ENCODE peak calls at places on chromosomes 11 and 22, in nine cellular contexts. One of them, this sample, is unnamed.

GRCh38 chr11:74278721-74279148 is 32.7 kb downstream of the P4HA3 start:
- ATAC-seq in SK-N-SH treated with all-trans-retinoic acid at 6 μM for 48 hours: peak
- ATAC-seq in heart right ventricle: peak
- ATAC-seq in activated T-cell treated with anti-CD3 and anti-CD28 coated beads, Interleukin-2, amount 50 U/mL, for 4 hours: no peak
- ATAC-seq in effector memory CD8-positive, alpha-beta T cell: no peak
- ATAC-seq in foreskin keratinocyte: peak
- ATAC-seq in activated T-helper 17 cell treated with anti-CD3 and anti-CD28 coated beads, Interleukin-2, amount 50 U/mL, for 72 hours: no peak
- ATAC-seq in gastrocnemius medialis: peak
- ATAC-seq in HCT116: no peak
- ATAC-seq in this sample: no peak

GRCh38 chr11:1224491-1225385 is 1.9 kb downstream of the MUC5B start:
- ATAC-seq in SK-N-SH treated with all-trans-retinoic acid at 6 μM for 48 hours: no peak
- ATAC-seq in heart right ventricle: no peak
- ATAC-seq in activated T-cell treated with anti-CD3 and anti-CD28 coated beads, Interleukin-2, amount 50 U/mL, for 4 hours: no peak
- ATAC-seq in effector memory CD8-positive, alpha-beta T cell: no peak
- ATAC-seq in foreskin keratinocyte: no peak
- ATAC-seq in activated T-helper 17 cell treated with anti-CD3 and anti-CD28 coated beads, Interleukin-2, amount 50 U/mL, for 72 hours: no peak
- ATAC-seq in gastrocnemius medialis: no peak
- ATAC-seq in HCT116: no peak
- ATAC-seq in this sample: no peak

GRCh38 chr11:1888811-1889526 is 2.7 kb downstream of the PRR33 start:
- ATAC-seq in SK-N-SH treated with all-trans-retinoic acid at 6 μM for 48 hours: no peak
- ATAC-seq in heart right ventricle: peak
- ATAC-seq in activated T-cell treated with anti-CD3 and anti-CD28 coated beads, Interleukin-2, amount 50 U/mL, for 4 hours: peak
- ATAC-seq in effector memory CD8-positive, alpha-beta T cell: peak
- ATAC-seq in foreskin keratinocyte: no peak
- ATAC-seq in activated T-helper 17 cell treated with anti-CD3 and anti-CD28 coated beads, Interleukin-2, amount 50 U/mL, for 72 hours: peak
- ATAC-seq in gastrocnemius medialis: no peak
- ATAC-seq in HCT116: no peak
- ATAC-seq in this sample: peak

GRCh38 chr22:24559471-24559870 is 3.7 kb downstream of the SNRPD3 start:
- ATAC-seq in SK-N-SH treated with all-trans-retinoic acid at 6 μM for 48 hours: no peak
- ATAC-seq in heart right ventricle: no peak
- ATAC-seq in activated T-cell treated with anti-CD3 and anti-CD28 coated beads, Interleukin-2, amount 50 U/mL, for 4 hours: no peak
- ATAC-seq in effector memory CD8-positive, alpha-beta T cell: no peak
- ATAC-seq in foreskin keratinocyte: no peak
- ATAC-seq in activated T-helper 17 cell treated with anti-CD3 and anti-CD28 coated beads, Interleukin-2, amount 50 U/mL, for 72 hours: no peak
- ATAC-seq in gastrocnemius medialis: no peak
- ATAC-seq in HCT116: no peak
- ATAC-seq in this sample: no peak

GRCh38 chr11:35282226-35282882 is 137.0 kb downstream of the SLC1A2 start:
- ATAC-seq in SK-N-SH treated with all-trans-retinoic acid at 6 μM for 48 hours: peak
- ATAC-seq in heart right ventricle: no peak
- ATAC-seq in activated T-cell treated with anti-CD3 and anti-CD28 coated beads, Interleukin-2, amount 50 U/mL, for 4 hours: peak
- ATAC-seq in effector memory CD8-positive, alpha-beta T cell: peak
- ATAC-seq in foreskin keratinocyte: peak
- ATAC-seq in activated T-helper 17 cell treated with anti-CD3 and anti-CD28 coated beads, Interleukin-2, amount 50 U/mL, for 72 hours: peak
- ATAC-seq in gastrocnemius medialis: no peak
- ATAC-seq in HCT116: no peak
- ATAC-seq in this sample: no peak

GRCh38 chr11:120908521-120909181 is 115.3 kb upstream of the TBCEL start:
- ATAC-seq in SK-N-SH treated with all-trans-retinoic acid at 6 μM for 48 hours: no peak
- ATAC-seq in heart right ventricle: peak
- ATAC-seq in activated T-cell treated with anti-CD3 and anti-CD28 coated beads, Interleukin-2, amount 50 U/mL, for 4 hours: no peak
- ATAC-seq in effector memory CD8-positive, alpha-beta T cell: peak
- ATAC-seq in foreskin keratinocyte: no peak
- ATAC-seq in activated T-helper 17 cell treated with anti-CD3 and anti-CD28 coated beads, Interleukin-2, amount 50 U/mL, for 72 hours: no peak
- ATAC-seq in gastrocnemius medialis: no peak
- ATAC-seq in HCT116: no peak
- ATAC-seq in this sample: no peak

GRCh38 chr22:47284822-47285221 is 522.4 kb downstream of the TBC1D22A start:
- ATAC-seq in SK-N-SH treated with all-trans-retinoic acid at 6 μM for 48 hours: no peak
- ATAC-seq in heart right ventricle: no peak
- ATAC-seq in activated T-cell treated with anti-CD3 and anti-CD28 coated beads, Interleukin-2, amount 50 U/mL, for 4 hours: no peak
- ATAC-seq in effector memory CD8-positive, alpha-beta T cell: no peak
- ATAC-seq in foreskin keratinocyte: no peak
- ATAC-seq in activated T-helper 17 cell treated with anti-CD3 and anti-CD28 coated beads, Interleukin-2, amount 50 U/mL, for 72 hours: no peak
- ATAC-seq in gastrocnemius medialis: no peak
- ATAC-seq in HCT116: no peak
- ATAC-seq in this sample: no peak

GRCh38 chr11:111327908-111328624 is 29.7 kb downstream of the POU2AF3 start:
- ATAC-seq in SK-N-SH treated with all-trans-retinoic acid at 6 μM for 48 hours: no peak
- ATAC-seq in heart right ventricle: peak
- ATAC-seq in activated T-cell treated with anti-CD3 and anti-CD28 coated beads, Interleukin-2, amount 50 U/mL, for 4 hours: no peak
- ATAC-seq in effector memory CD8-positive, alpha-beta T cell: no peak
- ATAC-seq in foreskin keratinocyte: peak
- ATAC-seq in activated T-helper 17 cell treated with anti-CD3 and anti-CD28 coated beads, Interleukin-2, amount 50 U/mL, for 72 hours: no peak
- ATAC-seq in gastrocnemius medialis: peak
- ATAC-seq in HCT116: no peak
- ATAC-seq in this sample: no peak

GRCh38 chr22:25777870-25778269 is 35.9 kb downstream of the MYO18B start:
- ATAC-seq in SK-N-SH treated with all-trans-retinoic acid at 6 μM for 48 hours: peak
- ATAC-seq in heart right ventricle: no peak
- ATAC-seq in activated T-cell treated with anti-CD3 and anti-CD28 coated beads, Interleukin-2, amount 50 U/mL, for 4 hours: no peak
- ATAC-seq in effector memory CD8-positive, alpha-beta T cell: no peak
- ATAC-seq in foreskin keratinocyte: peak
- ATAC-seq in activated T-helper 17 cell treated with anti-CD3 and anti-CD28 coated beads, Interleukin-2, amount 50 U/mL, for 72 hours: no peak
- ATAC-seq in gastrocnemius medialis: peak
- ATAC-seq in HCT116: peak
- ATAC-seq in this sample: no peak

GRCh38 chr22:19177164-19178064 is 1.1 kb downstream of the SLC25A1 start:
- ATAC-seq in SK-N-SH treated with all-trans-retinoic acid at 6 μM for 48 hours: no peak
- ATAC-seq in heart right ventricle: no peak
- ATAC-seq in activated T-cell treated with anti-CD3 and anti-CD28 coated beads, Interleukin-2, amount 50 U/mL, for 4 hours: peak
- ATAC-seq in effector memory CD8-positive, alpha-beta T cell: peak
- ATAC-seq in foreskin keratinocyte: no peak
- ATAC-seq in activated T-helper 17 cell treated with anti-CD3 and anti-CD28 coated beads, Interleukin-2, amount 50 U/mL, for 72 hours: no peak
- ATAC-seq in gastrocnemius medialis: no peak
- ATAC-seq in HCT116: no peak
- ATAC-seq in this sample: no peak

GRCh38 chr11:40230821-40231220 is 1228.6 kb downstream of the LRRC4C start:
- ATAC-seq in SK-N-SH treated with all-trans-retinoic acid at 6 μM for 48 hours: no peak
- ATAC-seq in heart right ventricle: no peak
- ATAC-seq in activated T-cell treated with anti-CD3 and anti-CD28 coated beads, Interleukin-2, amount 50 U/mL, for 4 hours: no peak
- ATAC-seq in effector memory CD8-positive, alpha-beta T cell: no peak
- ATAC-seq in foreskin keratinocyte: no peak
- ATAC-seq in activated T-helper 17 cell treated with anti-CD3 and anti-CD28 coated beads, Interleukin-2, amount 50 U/mL, for 72 hours: no peak
- ATAC-seq in gastrocnemius medialis: no peak
- ATAC-seq in HCT116: no peak
- ATAC-seq in this sample: no peak

GRCh38 chr22:40401532-40401931 is 31.1 kb downstream of the SGSM3 start:
- ATAC-seq in SK-N-SH treated with all-trans-retinoic acid at 6 μM for 48 hours: no peak
- ATAC-seq in heart right ventricle: no peak
- ATAC-seq in activated T-cell treated with anti-CD3 and anti-CD28 coated beads, Interleukin-2, amount 50 U/mL, for 4 hours: peak
- ATAC-seq in effector memory CD8-positive, alpha-beta T cell: peak
- ATAC-seq in foreskin keratinocyte: no peak
- ATAC-seq in activated T-helper 17 cell treated with anti-CD3 and anti-CD28 coated beads, Interleukin-2, amount 50 U/mL, for 72 hours: peak
- ATAC-seq in gastrocnemius medialis: no peak
- ATAC-seq in HCT116: no peak
- ATAC-seq in this sample: no peak

GRCh38 chr11:114316980-114317675 is 20.9 kb downstream of the NNMT start:
- ATAC-seq in SK-N-SH treated with all-trans-retinoic acid at 6 μM for 48 hours: peak
- ATAC-seq in heart right ventricle: no peak
- ATAC-seq in activated T-cell treated with anti-CD3 and anti-CD28 coated beads, Interleukin-2, amount 50 U/mL, for 4 hours: no peak
- ATAC-seq in effector memory CD8-positive, alpha-beta T cell: no peak
- ATAC-seq in foreskin keratinocyte: no peak
- ATAC-seq in activated T-helper 17 cell treated with anti-CD3 and anti-CD28 coated beads, Interleukin-2, amount 50 U/mL, for 72 hours: no peak
- ATAC-seq in gastrocnemius medialis: no peak
- ATAC-seq in HCT116: no peak
- ATAC-seq in this sample: no peak

GRCh38 chr11:16577490-16577889 is 161.0 kb upstream of the C11orf58 start:
- ATAC-seq in SK-N-SH treated with all-trans-retinoic acid at 6 μM for 48 hours: no peak
- ATAC-seq in heart right ventricle: no peak
- ATAC-seq in activated T-cell treated with anti-CD3 and anti-CD28 coated beads, Interleukin-2, amount 50 U/mL, for 4 hours: no peak
- ATAC-seq in effector memory CD8-positive, alpha-beta T cell: no peak
- ATAC-seq in foreskin keratinocyte: no peak
- ATAC-seq in activated T-helper 17 cell treated with anti-CD3 and anti-CD28 coated beads, Interleukin-2, amount 50 U/mL, for 72 hours: no peak
- ATAC-seq in gastrocnemius medialis: no peak
- ATAC-seq in HCT116: no peak
- ATAC-seq in this sample: no peak

GRCh38 chr11:44566952-44567875 is 1.8 kb downstream of the CD82 start:
- ATAC-seq in SK-N-SH treated with all-trans-retinoic acid at 6 μM for 48 hours: no peak
- ATAC-seq in heart right ventricle: no peak
- ATAC-seq in activated T-cell treated with anti-CD3 and anti-CD28 coated beads, Interleukin-2, amount 50 U/mL, for 4 hours: no peak
- ATAC-seq in effector memory CD8-positive, alpha-beta T cell: peak
- ATAC-seq in foreskin keratinocyte: no peak
- ATAC-seq in activated T-helper 17 cell treated with anti-CD3 and anti-CD28 coated beads, Interleukin-2, amount 50 U/mL, for 72 hours: peak
- ATAC-seq in gastrocnemius medialis: no peak
- ATAC-seq in HCT116: no peak
- ATAC-seq in this sample: no peak

GRCh38 chr11:79078999-79079398 is 361.8 kb downstream of the TENM4 start:
- ATAC-seq in SK-N-SH treated with all-trans-retinoic acid at 6 μM for 48 hours: no peak
- ATAC-seq in heart right ventricle: no peak
- ATAC-seq in activated T-cell treated with anti-CD3 and anti-CD28 coated beads, Interleukin-2, amount 50 U/mL, for 4 hours: no peak
- ATAC-seq in effector memory CD8-positive, alpha-beta T cell: no peak
- ATAC-seq in foreskin keratinocyte: no peak
- ATAC-seq in activated T-helper 17 cell treated with anti-CD3 and anti-CD28 coated beads, Interleukin-2, amount 50 U/mL, for 72 hours: no peak
- ATAC-seq in gastrocnemius medialis: peak
- ATAC-seq in HCT116: no peak
- ATAC-seq in this sample: no peak

GRCh38 chr22:45009881-45010531 is at the start of gene PHF21B:
- ATAC-seq in SK-N-SH treated with all-trans-retinoic acid at 6 μM for 48 hours: peak
- ATAC-seq in heart right ventricle: peak
- ATAC-seq in activated T-cell treated with anti-CD3 and anti-CD28 coated beads, Interleukin-2, amount 50 U/mL, for 4 hours: peak
- ATAC-seq in effector memory CD8-positive, alpha-beta T cell: no peak
- ATAC-seq in foreskin keratinocyte: peak
- ATAC-seq in activated T-helper 17 cell treated with anti-CD3 and anti-CD28 coated beads, Interleukin-2, amount 50 U/mL, for 72 hours: no peak
- ATAC-seq in gastrocnemius medialis: no peak
- ATAC-seq in HCT116: no peak
- ATAC-seq in this sample: no peak

GRCh38 chr11:12792590-12792989 is 118.4 kb downstream of the TEAD1 start:
- ATAC-seq in SK-N-SH treated with all-trans-retinoic acid at 6 μM for 48 hours: peak
- ATAC-seq in heart right ventricle: no peak
- ATAC-seq in activated T-cell treated with anti-CD3 and anti-CD28 coated beads, Interleukin-2, amount 50 U/mL, for 4 hours: no peak
- ATAC-seq in effector memory CD8-positive, alpha-beta T cell: no peak
- ATAC-seq in foreskin keratinocyte: peak
- ATAC-seq in activated T-helper 17 cell treated with anti-CD3 and anti-CD28 coated beads, Interleukin-2, amount 50 U/mL, for 72 hours: no peak
- ATAC-seq in gastrocnemius medialis: peak
- ATAC-seq in HCT116: no peak
- ATAC-seq in this sample: no peak

GRCh38 chr11:95084509-95084908 is 5.1 kb upstream of the ENDOD1 start:
- ATAC-seq in SK-N-SH treated with all-trans-retinoic acid at 6 μM for 48 hours: no peak
- ATAC-seq in heart right ventricle: no peak
- ATAC-seq in activated T-cell treated with anti-CD3 and anti-CD28 coated beads, Interleukin-2, amount 50 U/mL, for 4 hours: peak
- ATAC-seq in effector memory CD8-positive, alpha-beta T cell: no peak
- ATAC-seq in foreskin keratinocyte: peak
- ATAC-seq in activated T-helper 17 cell treated with anti-CD3 and anti-CD28 coated beads, Interleukin-2, amount 50 U/mL, for 72 hours: peak
- ATAC-seq in gastrocnemius medialis: no peak
- ATAC-seq in HCT116: peak
- ATAC-seq in this sample: no peak

GRCh38 chr11:31326470-31327148 is 42.9 kb downstream of the DCDC1 start:
- ATAC-seq in SK-N-SH treated with all-trans-retinoic acid at 6 μM for 48 hours: no peak
- ATAC-seq in heart right ventricle: no peak
- ATAC-seq in activated T-cell treated with anti-CD3 and anti-CD28 coated beads, Interleukin-2, amount 50 U/mL, for 4 hours: no peak
- ATAC-seq in effector memory CD8-positive, alpha-beta T cell: peak
- ATAC-seq in foreskin keratinocyte: no peak
- ATAC-seq in activated T-helper 17 cell treated with anti-CD3 and anti-CD28 coated beads, Interleukin-2, amount 50 U/mL, for 72 hours: peak
- ATAC-seq in gastrocnemius medialis: no peak
- ATAC-seq in HCT116: no peak
- ATAC-seq in this sample: no peak